ENCODE peak calls at places on chromosomes 3 and 15, in eight cellular contexts. One of them, this sample, is unnamed.
A peak's percentile ranks its signal among the peaks of the same experiment; 100 is the strongest.

GRCh38 chr15:38565287-38565670 is 665 bp upstream of the RASGRP1 start:
- DNase-seq in endothelial cell of umbilical vein: no peak
- DNase-seq in neural progenitor cell: no peak
- DNase-seq in SK-N-SH: no peak
- DNase-seq in endodermal cell: no peak
- DNase-seq in effector memory CD4-positive, alpha-beta T cell: no peak
- DNase-seq in foreskin keratinocyte: no peak
- DNase-seq in CD8-positive, alpha-beta T cell: no peak
- DNase-seq in this sample: no peak

GRCh38 chr3:34111361-34111760 is 312.9 kb downstream of the PDCD6IP start:
- DNase-seq in endothelial cell of umbilical vein: no peak
- DNase-seq in SK-N-SH: no peak
- DNase-seq in endodermal cell: no peak
- DNase-seq in effector memory CD4-positive, alpha-beta T cell: no peak
- DNase-seq in CD8-positive, alpha-beta T cell: no peak
- DNase-seq in neural progenitor cell: no peak
- DNase-seq in foreskin keratinocyte: peak; percentile 5
- DNase-seq in this sample: no peak

GRCh38 chr3:72848703-72849081 is 447 bp upstream of the SHQ1 start:
- DNase-seq in SK-N-SH: no peak
- DNase-seq in endothelial cell of umbilical vein: no peak
- DNase-seq in effector memory CD4-positive, alpha-beta T cell: no peak
- DNase-seq in endodermal cell: no peak
- DNase-seq in CD8-positive, alpha-beta T cell: no peak
- DNase-seq in neural progenitor cell: no peak
- DNase-seq in foreskin keratinocyte: no peak
- DNase-seq in this sample: no peak

GRCh38 chr3:142459929-142460328 is 12.1 kb upstream of the XRN1 start:
- DNase-seq in endothelial cell of umbilical vein: no peak
- DNase-seq in SK-N-SH: no peak
- DNase-seq in CD8-positive, alpha-beta T cell: no peak
- DNase-seq in foreskin keratinocyte: no peak
- DNase-seq in neural progenitor cell: no peak
- DNase-seq in endodermal cell: no peak
- DNase-seq in effector memory CD4-positive, alpha-beta T cell: no peak
- DNase-seq in this sample: no peak

GRCh38 chr15:96072821-96073220 is 257.7 kb upstream of the NR2F2 start:
- DNase-seq in endodermal cell: no peak
- DNase-seq in endothelial cell of umbilical vein: no peak
- DNase-seq in CD8-positive, alpha-beta T cell: no peak
- DNase-seq in foreskin keratinocyte: no peak
- DNase-seq in SK-N-SH: no peak
- DNase-seq in neural progenitor cell: no peak
- DNase-seq in effector memory CD4-positive, alpha-beta T cell: no peak
- DNase-seq in this sample: no peak

GRCh38 chr3:71428841-71429609 is 154.5 kb downstream of the FOXP1 start:
- DNase-seq in endothelial cell of umbilical vein: peak; percentile 75
- DNase-seq in SK-N-SH: no peak
- DNase-seq in endodermal cell: no peak
- DNase-seq in effector memory CD4-positive, alpha-beta T cell: no peak
- DNase-seq in CD8-positive, alpha-beta T cell: no peak
- DNase-seq in foreskin keratinocyte: peak; percentile 93
- DNase-seq in neural progenitor cell: no peak
- DNase-seq in this sample: no peak

GRCh38 chr3:133843634-133844033 is 38.0 kb downstream of the SRPRB start:
- DNase-seq in endodermal cell: no peak
- DNase-seq in foreskin keratinocyte: no peak
- DNase-seq in SK-N-SH: no peak
- DNase-seq in CD8-positive, alpha-beta T cell: no peak
- DNase-seq in effector memory CD4-positive, alpha-beta T cell: no peak
- DNase-seq in endothelial cell of umbilical vein: no peak
- DNase-seq in neural progenitor cell: no peak
- DNase-seq in this sample: no peak

GRCh38 chr3:139231555-139232281 is 112.1 kb upstream of the MRPS22 start:
- DNase-seq in SK-N-SH: no peak
- DNase-seq in effector memory CD4-positive, alpha-beta T cell: no peak
- DNase-seq in foreskin keratinocyte: no peak
- DNase-seq in endodermal cell: no peak
- DNase-seq in CD8-positive, alpha-beta T cell: no peak
- DNase-seq in neural progenitor cell: no peak
- DNase-seq in endothelial cell of umbilical vein: no peak
- DNase-seq in this sample: no peak

GRCh38 chr3:57094606-57095005 is 34.1 kb downstream of the SPATA12 start:
- DNase-seq in endodermal cell: no peak
- DNase-seq in effector memory CD4-positive, alpha-beta T cell: no peak
- DNase-seq in foreskin keratinocyte: no peak
- DNase-seq in CD8-positive, alpha-beta T cell: no peak
- DNase-seq in neural progenitor cell: no peak
- DNase-seq in endothelial cell of umbilical vein: no peak
- DNase-seq in SK-N-SH: no peak
- DNase-seq in this sample: no peak

GRCh38 chr3:81744366-81744765 is 17.1 kb downstream of the GBE1 start:
- DNase-seq in foreskin keratinocyte: peak; percentile 91
- DNase-seq in endothelial cell of umbilical vein: peak; percentile 93
- DNase-seq in SK-N-SH: no peak
- DNase-seq in effector memory CD4-positive, alpha-beta T cell: no peak
- DNase-seq in neural progenitor cell: no peak
- DNase-seq in endodermal cell: no peak
- DNase-seq in CD8-positive, alpha-beta T cell: no peak
- DNase-seq in this sample: no peak

GRCh38 chr15:57554821-57555185 is 36.9 kb upstream of the MYZAP start:
- DNase-seq in SK-N-SH: no peak
- DNase-seq in neural progenitor cell: no peak
- DNase-seq in endodermal cell: no peak
- DNase-seq in effector memory CD4-positive, alpha-beta T cell: no peak
- DNase-seq in foreskin keratinocyte: no peak
- DNase-seq in endothelial cell of umbilical vein: no peak
- DNase-seq in CD8-positive, alpha-beta T cell: no peak
- DNase-seq in this sample: no peak

GRCh38 chr15:93028632-93029612 is 60.1 kb downstream of the RGMA start:
- DNase-seq in SK-N-SH: no peak
- DNase-seq in effector memory CD4-positive, alpha-beta T cell: no peak
- DNase-seq in endodermal cell: peak; percentile 61
- DNase-seq in neural progenitor cell: no peak
- DNase-seq in CD8-positive, alpha-beta T cell: no peak
- DNase-seq in foreskin keratinocyte: peak; percentile 83
- DNase-seq in endothelial cell of umbilical vein: peak; percentile 46
- DNase-seq in this sample: peak; percentile 95

GRCh38 chr3:25665646-25666136 is 984 bp upstream of the TOP2B start:
- DNase-seq in neural progenitor cell: no peak
- DNase-seq in endodermal cell: no peak
- DNase-seq in CD8-positive, alpha-beta T cell: peak; percentile 15
- DNase-seq in effector memory CD4-positive, alpha-beta T cell: no peak
- DNase-seq in endothelial cell of umbilical vein: no peak
- DNase-seq in SK-N-SH: no peak
- DNase-seq in foreskin keratinocyte: no peak
- DNase-seq in this sample: no peak

GRCh38 chr3:18058666-18059065 is 316.2 kb upstream of the TBC1D5 start:
- DNase-seq in neural progenitor cell: no peak
- DNase-seq in foreskin keratinocyte: no peak
- DNase-seq in endothelial cell of umbilical vein: no peak
- DNase-seq in effector memory CD4-positive, alpha-beta T cell: no peak
- DNase-seq in SK-N-SH: no peak
- DNase-seq in CD8-positive, alpha-beta T cell: no peak
- DNase-seq in endodermal cell: no peak
- DNase-seq in this sample: no peak

GRCh38 chr3:50269977-50270413 is 1.0 kb downstream of the SEMA3B start:
- DNase-seq in endothelial cell of umbilical vein: no peak
- DNase-seq in SK-N-SH: no peak
- DNase-seq in endodermal cell: no peak
- DNase-seq in effector memory CD4-positive, alpha-beta T cell: no peak
- DNase-seq in foreskin keratinocyte: peak; percentile 25
- DNase-seq in CD8-positive, alpha-beta T cell: no peak
- DNase-seq in neural progenitor cell: no peak
- DNase-seq in this sample: no peak

GRCh38 chr3:73718326-73719110 is 93.8 kb upstream of the PDZRN3 start:
- DNase-seq in endothelial cell of umbilical vein: no peak
- DNase-seq in effector memory CD4-positive, alpha-beta T cell: no peak
- DNase-seq in endodermal cell: no peak
- DNase-seq in CD8-positive, alpha-beta T cell: no peak
- DNase-seq in SK-N-SH: no peak
- DNase-seq in neural progenitor cell: peak; percentile 9
- DNase-seq in foreskin keratinocyte: peak; percentile 16
- DNase-seq in this sample: no peak

GRCh38 chr3:82561759-82562158 is 800.3 kb upstream of the GBE1 start:
- DNase-seq in endothelial cell of umbilical vein: no peak
- DNase-seq in foreskin keratinocyte: no peak
- DNase-seq in neural progenitor cell: no peak
- DNase-seq in SK-N-SH: no peak
- DNase-seq in endodermal cell: no peak
- DNase-seq in CD8-positive, alpha-beta T cell: no peak
- DNase-seq in effector memory CD4-positive, alpha-beta T cell: no peak
- DNase-seq in this sample: no peak

DNA sequence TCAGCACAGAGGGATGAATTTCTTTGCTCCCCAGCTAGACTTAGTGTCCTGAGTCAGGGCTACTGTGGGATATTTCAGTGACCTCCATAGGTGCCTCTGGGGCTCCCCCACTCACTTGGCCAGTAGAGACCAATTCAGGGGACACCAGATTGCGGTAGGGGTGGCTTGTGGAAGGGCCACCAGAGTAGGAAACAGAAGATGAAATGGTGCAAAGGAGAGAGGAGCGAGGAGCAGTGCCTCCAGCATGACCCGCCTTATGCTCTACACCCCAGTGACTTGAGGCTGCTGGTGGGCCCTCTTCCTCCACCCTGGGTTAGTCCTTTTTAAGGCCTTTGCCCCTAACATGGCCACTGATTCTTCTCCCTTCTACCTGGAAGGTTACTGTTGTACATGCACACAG is 2.5 kb downstream of the AEN start:
- DNase-seq in effector memory CD4-positive, alpha-beta T cell: no peak
- DNase-seq in endodermal cell: no peak
- DNase-seq in CD8-positive, alpha-beta T cell: no peak
- DNase-seq in endothelial cell of umbilical vein: no peak
- DNase-seq in foreskin keratinocyte: no peak
- DNase-seq in neural progenitor cell: no peak
- DNase-seq in SK-N-SH: no peak
- DNase-seq in this sample: no peak
- H3K4me1 ChIP-seq in effector memory CD4-positive, alpha-beta T cell: peaks cover 64% of the 10 kb centered on the region
- H3K4me1 ChIP-seq in endodermal cell: peaks cover 5% of the 10 kb centered on the region
- H3K4me1 ChIP-seq in CD8-positive, alpha-beta T cell: peaks cover 65% of the 10 kb centered on the region
- H3K4me1 ChIP-seq in endothelial cell of umbilical vein: peaks cover 31% of the 10 kb centered on the region
- H3K4me1 ChIP-seq in foreskin keratinocyte: peaks cover 5% of the 10 kb centered on the region
- H3K4me1 ChIP-seq in neural progenitor cell: peaks cover 25% of the 10 kb centered on the region
- H3K4me1 ChIP-seq in SK-N-SH: peaks cover 18% of the 10 kb centered on the region
- H3K4me1 ChIP-seq in this sample: peaks cover 34% of the 10 kb centered on the region

GRCh38 chr3:9400626-9401025 is 3.2 kb downstream of the SETD5 start:
- DNase-seq in neural progenitor cell: peak; percentile 51
- DNase-seq in effector memory CD4-positive, alpha-beta T cell: no peak
- DNase-seq in CD8-positive, alpha-beta T cell: no peak
- DNase-seq in foreskin keratinocyte: no peak
- DNase-seq in endothelial cell of umbilical vein: peak; percentile 21
- DNase-seq in endodermal cell: no peak
- DNase-seq in SK-N-SH: no peak
- DNase-seq in this sample: no peak
- H3K27ac ChIP-seq in neural progenitor cell: peak overlapping the region; percentile 96
- H3K27ac ChIP-seq in effector memory CD4-positive, alpha-beta T cell: no peak overlapping the region
- H3K27ac ChIP-seq in CD8-positive, alpha-beta T cell: no peak overlapping the region
- H3K27ac ChIP-seq in foreskin keratinocyte: peak overlapping the region; percentile 27
- H3K27ac ChIP-seq in endothelial cell of umbilical vein: peak overlapping the region; percentile 31
- H3K27ac ChIP-seq in endodermal cell: peak overlapping the region; percentile 30
- H3K27ac ChIP-seq in SK-N-SH: peak overlapping the region; percentile 99
- H3K27ac ChIP-seq in this sample: peak overlapping the region; percentile 100

GRCh38 chr3:149816986-149817385 is 4.0 kb downstream of the RNF13 start:
- DNase-seq in endodermal cell: no peak
- DNase-seq in foreskin keratinocyte: peak; percentile 75
- DNase-seq in CD8-positive, alpha-beta T cell: no peak
- DNase-seq in SK-N-SH: no peak
- DNase-seq in neural progenitor cell: no peak
- DNase-seq in effector memory CD4-positive, alpha-beta T cell: no peak
- DNase-seq in endothelial cell of umbilical vein: no peak
- DNase-seq in this sample: no peak

GRCh38 chr3:149813367-149814281 is 609 bp downstream of the RNF13 start:
- DNase-seq in neural progenitor cell: peak; percentile 64
- DNase-seq in effector memory CD4-positive, alpha-beta T cell: no peak
- DNase-seq in endodermal cell: peak; percentile 71
- DNase-seq in foreskin keratinocyte: peak; percentile 65
- DNase-seq in CD8-positive, alpha-beta T cell: peak; percentile 8
- DNase-seq in endothelial cell of umbilical vein: peak; percentile 71
- DNase-seq in SK-N-SH: peak; percentile 24
- DNase-seq in this sample: peak; percentile 48

GRCh38 chr3:149815318-149815717 is 2.3 kb downstream of the RNF13 start:
- DNase-seq in SK-N-SH: no peak
- DNase-seq in endothelial cell of umbilical vein: no peak
- DNase-seq in effector memory CD4-positive, alpha-beta T cell: no peak
- DNase-seq in CD8-positive, alpha-beta T cell: no peak
- DNase-seq in endodermal cell: no peak
- DNase-seq in neural progenitor cell: no peak
- DNase-seq in foreskin keratinocyte: no peak
- DNase-seq in this sample: no peak

GRCh38 chr3:149815728-149816127 is 2.7 kb downstream of the RNF13 start:
- DNase-seq in endodermal cell: no peak
- DNase-seq in CD8-positive, alpha-beta T cell: no peak
- DNase-seq in neural progenitor cell: no peak
- DNase-seq in foreskin keratinocyte: no peak
- DNase-seq in SK-N-SH: no peak
- DNase-seq in endothelial cell of umbilical vein: no peak
- DNase-seq in effector memory CD4-positive, alpha-beta T cell: no peak
- DNase-seq in this sample: no peak

GRCh38 chr3:149816326-149816725 is 3.3 kb downstream of the RNF13 start:
- DNase-seq in SK-N-SH: no peak
- DNase-seq in effector memory CD4-positive, alpha-beta T cell: no peak
- DNase-seq in neural progenitor cell: no peak
- DNase-seq in endothelial cell of umbilical vein: no peak
- DNase-seq in endodermal cell: no peak
- DNase-seq in CD8-positive, alpha-beta T cell: no peak
- DNase-seq in foreskin keratinocyte: no peak
- DNase-seq in this sample: no peak
- H3K4me1 ChIP-seq in SK-N-SH: peaks cover 5% of the 10 kb centered on the region
- H3K4me1 ChIP-seq in effector memory CD4-positive, alpha-beta T cell: peaks cover 5% of the 10 kb centered on the region
- H3K4me1 ChIP-seq in neural progenitor cell: peaks cover 13% of the 10 kb centered on the region
- H3K4me1 ChIP-seq in endothelial cell of umbilical vein: peaks cover 24% of the 10 kb centered on the region
- H3K4me1 ChIP-seq in endodermal cell: no peaks in the 10 kb centered on the region
- H3K4me1 ChIP-seq in CD8-positive, alpha-beta T cell: peaks cover 32% of the 10 kb centered on the region
- H3K4me1 ChIP-seq in foreskin keratinocyte: peaks cover 52% of the 10 kb centered on the region
- H3K4me1 ChIP-seq in this sample: peaks cover 77% of the 10 kb centered on the region

GRCh38 chr3:195101927-195102608 is 168.9 kb downstream of the XXYLT1 start:
- DNase-seq in SK-N-SH: no peak
- DNase-seq in CD8-positive, alpha-beta T cell: no peak
- DNase-seq in effector memory CD4-positive, alpha-beta T cell: no peak
- DNase-seq in neural progenitor cell: no peak
- DNase-seq in foreskin keratinocyte: no peak
- DNase-seq in endothelial cell of umbilical vein: no peak
- DNase-seq in endodermal cell: no peak
- DNase-seq in this sample: no peak
- H3K27ac ChIP-seq in SK-N-SH: peak overlapping the region; percentile 89
- H3K27ac ChIP-seq in CD8-positive, alpha-beta T cell: no peak overlapping the region
- H3K27ac ChIP-seq in effector memory CD4-positive, alpha-beta T cell: no peak overlapping the region
- H3K27ac ChIP-seq in neural progenitor cell: no peak overlapping the region
- H3K27ac ChIP-seq in foreskin keratinocyte: peak overlapping the region; percentile 40
- H3K27ac ChIP-seq in endothelial cell of umbilical vein: peak overlapping the region; percentile 96
- H3K27ac ChIP-seq in endodermal cell: no peak overlapping the region
- H3K27ac ChIP-seq in this sample: no peak overlapping the region

GRCh38 chr3:161212892-161213291 is 8.2 kb upstream of the NMD3 start:
- DNase-seq in SK-N-SH: no peak
- DNase-seq in CD8-positive, alpha-beta T cell: no peak
- DNase-seq in effector memory CD4-positive, alpha-beta T cell: no peak
- DNase-seq in endothelial cell of umbilical vein: no peak
- DNase-seq in endodermal cell: no peak
- DNase-seq in foreskin keratinocyte: no peak
- DNase-seq in neural progenitor cell: no peak
- DNase-seq in this sample: no peak
- H3K4me1 ChIP-seq in SK-N-SH: no peaks in the 10 kb centered on the region
- H3K4me1 ChIP-seq in CD8-positive, alpha-beta T cell: no peaks in the 10 kb centered on the region
- H3K4me1 ChIP-seq in effector memory CD4-positive, alpha-beta T cell: no peaks in the 10 kb centered on the region
- H3K4me1 ChIP-seq in endothelial cell of umbilical vein: no peaks in the 10 kb centered on the region
- H3K4me1 ChIP-seq in endodermal cell: no peaks in the 10 kb centered on the region
- H3K4me1 ChIP-seq in foreskin keratinocyte: no peaks in the 10 kb centered on the region
- H3K4me1 ChIP-seq in neural progenitor cell: peaks cover 22% of the 10 kb centered on the region
- H3K4me1 ChIP-seq in this sample: no peaks in the 10 kb centered on the region

GRCh38 chr15:68059630-68060029 is 5.5 kb downstream of the PIAS1 start:
- DNase-seq in endodermal cell: no peak
- DNase-seq in effector memory CD4-positive, alpha-beta T cell: no peak
- DNase-seq in foreskin keratinocyte: no peak
- DNase-seq in CD8-positive, alpha-beta T cell: no peak
- DNase-seq in neural progenitor cell: no peak
- DNase-seq in SK-N-SH: no peak
- DNase-seq in endothelial cell of umbilical vein: no peak
- DNase-seq in this sample: no peak
- H3K27ac ChIP-seq in endodermal cell: no peak overlapping the region
- H3K27ac ChIP-seq in effector memory CD4-positive, alpha-beta T cell: no peak overlapping the region
- H3K27ac ChIP-seq in foreskin keratinocyte: no peak overlapping the region
- H3K27ac ChIP-seq in CD8-positive, alpha-beta T cell: no peak overlapping the region
- H3K27ac ChIP-seq in neural progenitor cell: no peak overlapping the region
- H3K27ac ChIP-seq in SK-N-SH: no peak overlapping the region
- H3K27ac ChIP-seq in endothelial cell of umbilical vein: no peak overlapping the region
- H3K27ac ChIP-seq in this sample: no peak overlapping the region